ENCODE peak calls at places on chromosomes 1 and 21, in four cellular contexts. C is mesendoderm, N is H9, T is H1. X is an unnamed sample.

GRCh38 chr1:101166583-101167120 is 70.2 kb upstream of the S1PR1 start:
- DNase-seq in T (no peak), C (peak; percentile 80), N (no peak), X (peak; percentile 31)

GRCh38 chr1:59568158-59568935 is 246.4 kb upstream of the HOOK1 start:
- DNase-seq in T (no peak), N (no peak), C (no peak), X (peak; percentile 39)

GRCh38 chr1:110336300-110337039 is 2.7 kb upstream of the RBM15 start:
- DNase-seq in T (no peak), C (peak; percentile 58), N (no peak), X (no peak)

GRCh38 chr1:154220970-154221814 is 437 bp downstream of the UBAP2L start:
- DNase-seq in C (peak; percentile 49), T (no peak), N (peak; percentile 41), X (peak; percentile 30)

GRCh38 chr1:94334156-94334555 is 84.0 kb upstream of the ABCD3 start:
- DNase-seq in N (no peak), C (no peak), T (no peak), X (peak; percentile 16)

GRCh38 chr1:63984891-63985290 is 211.1 kb downstream of the ROR1 start:
- DNase-seq in C (peak; percentile 31), T (no peak), N (no peak), X (no peak)

GRCh38 chr1:6500446-6501406 is 9.3 kb upstream of the PLEKHG5 start:
- DNase-seq in N (no peak), C (no peak), T (no peak), X (no peak)

GRCh38 chr21:38824124-38824822 is 18.5 kb downstream of the ETS2 start:
- DNase-seq in N (no peak), T (no peak), C (no peak), X (peak; percentile 90)

GRCh38 chr1:27358038-27358927 is 8.5 kb downstream of the MAP3K6 start:
- DNase-seq in N (no peak), T (no peak), C (no peak), X (no peak)
- H3K56ac ChIP-seq in N (no peak overlapping the region), T (no peak overlapping the region), C (no peak overlapping the region), X (no peak overlapping the region)

GRCh38 chr1:181121498-181121897 is 33.0 kb downstream of the IER5 start:
- DNase-seq in T (no peak), C (no peak), N (no peak), X (no peak)
- H2BK120ac ChIP-seq in T (no peak overlapping the region), C (no peak overlapping the region), N (no peak overlapping the region), X (peak overlapping the region; percentile 26)

GRCh38 chr1:22030473-22030872 is 22.0 kb upstream of the CDC42 start:
- DNase-seq in T (no peak), C (no peak), N (no peak), X (no peak)
- H3K56ac ChIP-seq in T (no peak overlapping the region), C (no peak overlapping the region), N (no peak overlapping the region), X (no peak overlapping the region)

GRCh38 chr1:200364831-200365230 is 45.0 kb downstream of the ZNF281 start:
- DNase-seq in N (peak; percentile 76), T (peak; percentile 44), C (peak; percentile 78), X (peak; percentile 61)

GRCh38 chr1:200359610-200360163 is 50.1 kb downstream of the ZNF281 start:
- DNase-seq in C (no peak), N (no peak), T (no peak), X (peak; percentile 83)

GRCh38 chr1:200364121-200364759 is 45.6 kb downstream of the ZNF281 start:
- DNase-seq in T (peak; percentile 25), C (peak; percentile 89), N (peak; percentile 41), X (peak; percentile 51)

GRCh38 chr1:200363200-200363933 is 46.5 kb downstream of the ZNF281 start:
- DNase-seq in N (no peak), T (no peak), C (no peak), X (no peak)

DNA sequence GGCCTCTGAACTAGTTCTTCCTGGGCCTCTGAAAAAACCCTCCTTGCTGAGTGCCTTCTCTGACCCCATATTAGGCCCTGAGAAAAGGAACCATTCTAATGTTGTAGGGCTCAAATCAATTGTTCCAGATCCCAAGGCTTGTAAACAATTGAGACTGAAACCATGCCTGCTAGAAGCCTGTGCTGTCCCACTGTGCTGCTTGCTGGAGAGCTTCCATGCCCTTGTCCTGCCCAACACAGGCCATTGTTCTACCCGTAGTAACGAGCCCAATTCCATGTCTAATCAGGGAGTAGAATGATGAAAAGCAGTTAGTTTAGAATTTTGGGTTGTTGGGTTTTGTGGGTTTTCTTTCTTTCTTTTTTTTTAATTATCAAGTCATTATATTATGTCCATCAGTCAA is 47.4 kb downstream of the ZNF281 start:
- DNase-seq in C (peak; percentile 71), N (no peak), T (no peak), X (no peak)
- H2BK120ac ChIP-seq in C (peak overlapping the region; percentile 17), N (no peak overlapping the region), T (peak overlapping the region; percentile 57), X (peak overlapping the region; percentile 31)